ENCODE peak calls at places on chromosomes 13 and 19, in seven cellular contexts. One of them, this sample, is unnamed.

GRCh38 chr19:19758164-19758563 is 25.3 kb upstream of the ZNF14 start:
- DNase-seq in left lung: peak; percentile 43
- DNase-seq in NCI-H446 treated with DMSO at 0.1 percent for 48 hours: no peak
- DNase-seq in stimulated activated CD8-positive, alpha-beta memory T cell treated with anti-CD3 and anti-CD28 coated beads, Interleukin-15, amount 100 ng/mL, for 24 hours: no peak
- DNase-seq in activated CD4-positive, alpha-beta T cell treated with anti-CD3 and anti-CD28 coated beads for 48 hours: no peak
- DNase-seq in activated B cell treated with CpG ODN at 0.5 μM for 24 hours: no peak
- DNase-seq in midbrain: no peak
- DNase-seq in this sample: no peak

GRCh38 chr19:54431255-54431838 is 16.1 kb downstream of the TTYH1 start:
- DNase-seq in NCI-H446 treated with DMSO at 0.1 percent for 48 hours: no peak
- DNase-seq in left lung: peak; percentile 76
- DNase-seq in stimulated activated CD8-positive, alpha-beta memory T cell treated with anti-CD3 and anti-CD28 coated beads, Interleukin-15, amount 100 ng/mL, for 24 hours: no peak
- DNase-seq in activated B cell treated with CpG ODN at 0.5 μM for 24 hours: no peak
- DNase-seq in activated CD4-positive, alpha-beta T cell treated with anti-CD3 and anti-CD28 coated beads for 48 hours: no peak
- DNase-seq in midbrain: no peak
- DNase-seq in this sample: peak; percentile 86

GRCh38 chr19:28010656-28011055 is 1202.3 kb downstream of the UQCRFS1 start:
- DNase-seq in activated B cell treated with CpG ODN at 0.5 μM for 24 hours: no peak
- DNase-seq in NCI-H446 treated with DMSO at 0.1 percent for 48 hours: no peak
- DNase-seq in activated CD4-positive, alpha-beta T cell treated with anti-CD3 and anti-CD28 coated beads for 48 hours: no peak
- DNase-seq in midbrain: no peak
- DNase-seq in left lung: no peak
- DNase-seq in stimulated activated CD8-positive, alpha-beta memory T cell treated with anti-CD3 and anti-CD28 coated beads, Interleukin-15, amount 100 ng/mL, for 24 hours: no peak
- DNase-seq in this sample: no peak

GRCh38 chr13:23473236-23473635 is 39.7 kb upstream of the SACS start:
- DNase-seq in stimulated activated CD8-positive, alpha-beta memory T cell treated with anti-CD3 and anti-CD28 coated beads, Interleukin-15, amount 100 ng/mL, for 24 hours: no peak
- DNase-seq in NCI-H446 treated with DMSO at 0.1 percent for 48 hours: no peak
- DNase-seq in activated B cell treated with CpG ODN at 0.5 μM for 24 hours: no peak
- DNase-seq in activated CD4-positive, alpha-beta T cell treated with anti-CD3 and anti-CD28 coated beads for 48 hours: no peak
- DNase-seq in left lung: no peak
- DNase-seq in midbrain: no peak
- DNase-seq in this sample: no peak

GRCh38 chr13:23510979-23511735 is 59.1 kb upstream of the TNFRSF19 start:
- DNase-seq in activated B cell treated with CpG ODN at 0.5 μM for 24 hours: no peak
- DNase-seq in left lung: no peak
- DNase-seq in stimulated activated CD8-positive, alpha-beta memory T cell treated with anti-CD3 and anti-CD28 coated beads, Interleukin-15, amount 100 ng/mL, for 24 hours: no peak
- DNase-seq in midbrain: no peak
- DNase-seq in NCI-H446 treated with DMSO at 0.1 percent for 48 hours: no peak
- DNase-seq in activated CD4-positive, alpha-beta T cell treated with anti-CD3 and anti-CD28 coated beads for 48 hours: no peak
- DNase-seq in this sample: no peak

GRCh38 chr19:42653841-42654240 is 59.1 kb upstream of the CEACAM8 start:
- DNase-seq in activated B cell treated with CpG ODN at 0.5 μM for 24 hours: no peak
- DNase-seq in midbrain: no peak
- DNase-seq in NCI-H446 treated with DMSO at 0.1 percent for 48 hours: no peak
- DNase-seq in stimulated activated CD8-positive, alpha-beta memory T cell treated with anti-CD3 and anti-CD28 coated beads, Interleukin-15, amount 100 ng/mL, for 24 hours: no peak
- DNase-seq in activated CD4-positive, alpha-beta T cell treated with anti-CD3 and anti-CD28 coated beads for 48 hours: no peak
- DNase-seq in left lung: no peak
- DNase-seq in this sample: no peak

GRCh38 chr19:40360020-40360686 is 11.7 kb downstream of the PLD3 start:
- DNase-seq in activated B cell treated with CpG ODN at 0.5 μM for 24 hours: no peak
- DNase-seq in stimulated activated CD8-positive, alpha-beta memory T cell treated with anti-CD3 and anti-CD28 coated beads, Interleukin-15, amount 100 ng/mL, for 24 hours: no peak
- DNase-seq in midbrain: no peak
- DNase-seq in NCI-H446 treated with DMSO at 0.1 percent for 48 hours: no peak
- DNase-seq in left lung: peak; percentile 45
- DNase-seq in activated CD4-positive, alpha-beta T cell treated with anti-CD3 and anti-CD28 coated beads for 48 hours: no peak
- DNase-seq in this sample: no peak

GRCh38 chr13:75621147-75621546 is 15.0 kb upstream of the LMO7 start:
- DNase-seq in left lung: no peak
- DNase-seq in activated B cell treated with CpG ODN at 0.5 μM for 24 hours: no peak
- DNase-seq in stimulated activated CD8-positive, alpha-beta memory T cell treated with anti-CD3 and anti-CD28 coated beads, Interleukin-15, amount 100 ng/mL, for 24 hours: no peak
- DNase-seq in NCI-H446 treated with DMSO at 0.1 percent for 48 hours: no peak
- DNase-seq in activated CD4-positive, alpha-beta T cell treated with anti-CD3 and anti-CD28 coated beads for 48 hours: no peak
- DNase-seq in midbrain: no peak
- DNase-seq in this sample: no peak

GRCh38 chr19:46429999-46430398 is 1.3 kb upstream of the PNMA8C start:
- DNase-seq in left lung: no peak
- DNase-seq in activated B cell treated with CpG ODN at 0.5 μM for 24 hours: no peak
- DNase-seq in activated CD4-positive, alpha-beta T cell treated with anti-CD3 and anti-CD28 coated beads for 48 hours: no peak
- DNase-seq in NCI-H446 treated with DMSO at 0.1 percent for 48 hours: no peak
- DNase-seq in midbrain: no peak
- DNase-seq in stimulated activated CD8-positive, alpha-beta memory T cell treated with anti-CD3 and anti-CD28 coated beads, Interleukin-15, amount 100 ng/mL, for 24 hours: no peak
- DNase-seq in this sample: no peak

GRCh38 chr19:28443361-28443760 is 769.6 kb downstream of the UQCRFS1 start:
- DNase-seq in stimulated activated CD8-positive, alpha-beta memory T cell treated with anti-CD3 and anti-CD28 coated beads, Interleukin-15, amount 100 ng/mL, for 24 hours: no peak
- DNase-seq in activated CD4-positive, alpha-beta T cell treated with anti-CD3 and anti-CD28 coated beads for 48 hours: no peak
- DNase-seq in left lung: no peak
- DNase-seq in NCI-H446 treated with DMSO at 0.1 percent for 48 hours: no peak
- DNase-seq in midbrain: no peak
- DNase-seq in activated B cell treated with CpG ODN at 0.5 μM for 24 hours: no peak
- DNase-seq in this sample: no peak

GRCh38 chr19:48715681-48716171 is 3.8 kb downstream of the MAMSTR start:
- DNase-seq in activated B cell treated with CpG ODN at 0.5 μM for 24 hours: no peak
- DNase-seq in midbrain: no peak
- DNase-seq in NCI-H446 treated with DMSO at 0.1 percent for 48 hours: no peak
- DNase-seq in activated CD4-positive, alpha-beta T cell treated with anti-CD3 and anti-CD28 coated beads for 48 hours: no peak
- DNase-seq in left lung: no peak
- DNase-seq in stimulated activated CD8-positive, alpha-beta memory T cell treated with anti-CD3 and anti-CD28 coated beads, Interleukin-15, amount 100 ng/mL, for 24 hours: no peak
- DNase-seq in this sample: no peak

GRCh38 chr13:113539822-113540221 is 44.7 kb upstream of the TFDP1 start:
- DNase-seq in stimulated activated CD8-positive, alpha-beta memory T cell treated with anti-CD3 and anti-CD28 coated beads, Interleukin-15, amount 100 ng/mL, for 24 hours: no peak
- DNase-seq in left lung: peak; percentile 6
- DNase-seq in activated B cell treated with CpG ODN at 0.5 μM for 24 hours: no peak
- DNase-seq in midbrain: no peak
- DNase-seq in activated CD4-positive, alpha-beta T cell treated with anti-CD3 and anti-CD28 coated beads for 48 hours: no peak
- DNase-seq in NCI-H446 treated with DMSO at 0.1 percent for 48 hours: no peak
- DNase-seq in this sample: peak; percentile 15

GRCh38 chr19:29016926-29017760 is 195.8 kb downstream of the UQCRFS1 start:
- DNase-seq in stimulated activated CD8-positive, alpha-beta memory T cell treated with anti-CD3 and anti-CD28 coated beads, Interleukin-15, amount 100 ng/mL, for 24 hours: no peak
- DNase-seq in activated CD4-positive, alpha-beta T cell treated with anti-CD3 and anti-CD28 coated beads for 48 hours: no peak
- DNase-seq in activated B cell treated with CpG ODN at 0.5 μM for 24 hours: no peak
- DNase-seq in midbrain: no peak
- DNase-seq in NCI-H446 treated with DMSO at 0.1 percent for 48 hours: no peak
- DNase-seq in left lung: no peak
- DNase-seq in this sample: no peak

GRCh38 chr19:14497347-14497921 is 1.5 kb upstream of the GIPC1 start:
- DNase-seq in left lung: no peak
- DNase-seq in midbrain: peak; percentile 74
- DNase-seq in activated CD4-positive, alpha-beta T cell treated with anti-CD3 and anti-CD28 coated beads for 48 hours: no peak
- DNase-seq in stimulated activated CD8-positive, alpha-beta memory T cell treated with anti-CD3 and anti-CD28 coated beads, Interleukin-15, amount 100 ng/mL, for 24 hours: no peak
- DNase-seq in NCI-H446 treated with DMSO at 0.1 percent for 48 hours: no peak
- DNase-seq in activated B cell treated with CpG ODN at 0.5 μM for 24 hours: no peak
- DNase-seq in this sample: peak; percentile 77

GRCh38 chr13:59710995-59711701 is 452.6 kb downstream of the DIAPH3 start:
- DNase-seq in NCI-H446 treated with DMSO at 0.1 percent for 48 hours: no peak
- DNase-seq in stimulated activated CD8-positive, alpha-beta memory T cell treated with anti-CD3 and anti-CD28 coated beads, Interleukin-15, amount 100 ng/mL, for 24 hours: no peak
- DNase-seq in activated CD4-positive, alpha-beta T cell treated with anti-CD3 and anti-CD28 coated beads for 48 hours: no peak
- DNase-seq in activated B cell treated with CpG ODN at 0.5 μM for 24 hours: no peak
- DNase-seq in left lung: no peak
- DNase-seq in midbrain: no peak
- DNase-seq in this sample: no peak

This sample was measured in right lobe of liver.